ENCODE peak calls at places on chromosomes 3 and 15, in five cellular contexts. X, Q, E, N and I are unnamed samples.
A peak's percentile ranks its signal among the peaks of the same experiment; 100 is the strongest.

GRCh38 chr3:8873740-8874139 is 89.5 kb downstream of the RAD18 start:
- DNase-seq in X (no peak), Q (no peak), E (no peak), N (no peak), I (no peak)

GRCh38 chr3:128846501-128846900 is 32.9 kb upstream of the ACAD9 start:
- DNase-seq in X (no peak), Q (no peak), E (no peak), N (no peak), I (no peak)

GRCh38 chr3:126931806-126932187 is 51.1 kb upstream of the PLXNA1 start:
- DNase-seq in X (no peak), Q (no peak), E (no peak), N (no peak), I (no peak)

GRCh38 chr15:67185621-67186225 is 68.7 kb downstream of the AAGAB start:
- DNase-seq in X (no peak), Q (no peak), E (peak; percentile 49), N (no peak), I (no peak)

GRCh38 chr15:100842756-100843730 is 36.6 kb upstream of the ALDH1A3 start:
- DNase-seq in X (no peak), Q (no peak), E (no peak), N (no peak), I (no peak)

GRCh38 chr3:149613988-149614387 is 43.8 kb downstream of the WWTR1 start:
- DNase-seq in X (no peak), Q (no peak), E (no peak), N (no peak), I (no peak)

GRCh38 chr3:20683912-20684311 is 497.9 kb upstream of the SGO1 start:
- DNase-seq in X (no peak), Q (no peak), E (peak; percentile 91), N (no peak), I (no peak)

GRCh38 chr3:131551761-131552160 is 49.0 kb upstream of the MRPL3 start:
- DNase-seq in X (no peak), Q (no peak), E (no peak), N (no peak), I (no peak)

GRCh38 chr3:25047058-25047457 is 381.0 kb upstream of the RARB start:
- DNase-seq in X (no peak), Q (no peak), E (no peak), N (no peak), I (no peak)

GRCh38 chr3:58175429-58176184 is 35.2 kb downstream of the DNASE1L3 start:
- DNase-seq in X (peak; percentile 20), Q (no peak), E (peak; percentile 46), N (no peak), I (no peak)

GRCh38 chr3:58173029-58173669 is 37.6 kb downstream of the DNASE1L3 start:
- DNase-seq in X (no peak), Q (no peak), E (no peak), N (no peak), I (no peak)

GRCh38 chr3:58176185-58176530 is 34.6 kb downstream of the DNASE1L3 start:
- DNase-seq in X (no peak), Q (no peak), E (no peak), N (no peak), I (no peak)

GRCh38 chr3:58175098-58175428 is 35.7 kb downstream of the DNASE1L3 start:
- DNase-seq in X (no peak), Q (no peak), E (no peak), N (no peak), I (no peak)

GRCh38 chr3:58173670-58174472 is 36.9 kb downstream of the DNASE1L3 start:
- DNase-seq in X (peak; percentile 68), Q (no peak), E (no peak), N (no peak), I (no peak)
- TF ChIP-seq CTCF in X (peak; percentile 23), Q (peak; percentile 36), E (no peak), N (peak; percentile 46), I (no peak)

GRCh38 chr15:83470895-83471294 is 23.8 kb downstream of the SH3GL3 start:
- DNase-seq in X (no peak), Q (no peak), E (no peak), N (no peak), I (no peak)
- H3K27ac ChIP-seq in X (no peak overlapping the region), Q (no peak overlapping the region), E (no peak overlapping the region), N (no peak overlapping the region), I (no peak overlapping the region)

GRCh38 chr3:189324538-189325138 is 152.9 kb downstream of the TPRG1 start:
- DNase-seq in X (no peak), Q (peak; percentile 13), E (peak; percentile 94), N (peak; percentile 62), I (no peak)

GRCh38 chr3:189322339-189322738 is 150.6 kb downstream of the TPRG1 start:
- DNase-seq in X (no peak), Q (no peak), E (no peak), N (no peak), I (no peak)

GRCh38 chr3:189317911-189318310 is 146.1 kb downstream of the TPRG1 start:
- DNase-seq in X (no peak), Q (no peak), E (no peak), N (no peak), I (no peak)

GRCh38 chr3:189316296-189317019 is 144.7 kb downstream of the TPRG1 start:
- DNase-seq in X (peak; percentile 60), Q (no peak), E (no peak), N (no peak), I (no peak)

DNA sequence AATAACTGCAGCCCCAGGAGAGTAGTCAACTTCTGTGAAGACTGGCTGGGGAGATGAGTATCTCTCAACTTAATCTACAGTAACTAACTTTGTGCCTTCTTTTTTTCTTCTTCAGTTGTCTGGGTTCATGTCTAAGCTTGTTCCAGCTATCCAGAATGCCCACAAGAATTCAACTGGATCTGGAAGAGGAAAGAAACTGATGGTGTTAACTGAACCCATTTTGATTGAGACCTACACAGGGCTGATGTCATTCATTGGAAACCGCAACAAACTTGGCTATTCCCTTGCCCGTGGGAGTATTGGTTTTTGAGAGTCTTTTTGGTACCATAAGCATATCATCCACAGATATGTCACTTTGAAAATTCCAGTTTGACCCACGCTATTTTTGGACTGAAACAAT is 148.7 kb downstream of the TPRG1 start:
- DNase-seq in X (no peak), Q (no peak), E (no peak), N (no peak), I (no peak)
- H3K4me1 ChIP-seq in X (peaks cover 41% of the 10 kb centered on the region), Q (peaks cover 34% of the 10 kb centered on the region), E (peaks cover 17% of the 10 kb centered on the region), N (peaks cover 35% of the 10 kb centered on the region), I (peaks cover 12% of the 10 kb centered on the region)

DNA sequence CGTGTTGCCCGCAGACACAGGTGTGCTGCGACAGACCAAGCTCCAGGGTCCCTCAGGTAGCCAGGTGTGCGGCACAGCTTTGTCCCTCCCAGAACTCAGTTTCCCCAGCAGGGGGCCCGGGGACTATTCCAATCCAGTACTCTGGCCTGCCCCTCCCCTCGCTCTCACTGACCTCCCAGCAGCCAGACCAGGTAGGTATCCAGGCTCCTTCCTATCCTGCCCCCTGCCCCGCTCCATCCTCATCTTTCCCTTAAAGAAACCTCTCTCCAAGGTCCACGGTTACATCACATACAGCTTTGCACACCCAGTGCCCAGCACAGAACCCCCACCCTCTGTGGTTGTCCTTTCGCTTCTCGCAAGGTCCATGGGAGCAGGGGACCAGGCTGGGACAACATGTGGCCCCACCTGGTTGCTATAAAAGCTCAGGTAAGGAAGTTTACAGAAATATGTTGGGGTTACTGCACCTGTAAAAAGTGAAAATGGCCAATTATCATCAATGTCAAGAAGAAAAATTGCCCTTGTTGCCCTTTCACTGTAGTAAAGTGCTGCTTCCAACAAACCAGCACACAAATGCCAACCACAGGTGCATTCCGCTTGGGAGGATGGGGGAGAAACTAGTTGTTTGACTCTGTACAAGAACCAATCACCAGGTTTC is 7.3 kb upstream of the CYP11A1 start:
- DNase-seq in X (no peak), Q (no peak), E (no peak), N (no peak), I (no peak)
- TF ChIP-seq CTCF in X (no peak), Q (no peak), E (no peak), N (no peak), I (no peak)

DNA sequence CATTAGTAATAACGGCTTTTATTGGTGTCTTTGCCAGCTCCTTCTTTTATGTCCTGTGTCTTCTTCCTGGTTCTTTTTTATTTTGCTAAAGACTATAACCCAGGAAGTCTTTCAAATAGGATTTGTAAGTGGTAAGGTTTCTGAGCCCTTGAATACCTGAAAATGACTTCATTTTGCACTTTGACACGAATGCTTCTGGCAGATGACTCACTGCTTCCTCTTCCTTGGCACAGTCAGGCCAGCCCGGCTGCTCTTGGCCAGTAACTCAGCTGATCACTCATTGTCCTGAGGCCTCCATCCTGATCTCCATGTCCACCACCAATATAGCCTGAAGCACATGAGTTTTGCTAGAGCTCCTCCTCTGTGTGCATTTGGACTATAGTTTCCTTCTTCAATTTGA is 48.7 kb upstream of the NR2E3 start:
- DNase-seq in X (no peak), Q (no peak), E (peak; percentile 80), N (peak; percentile 62), I (no peak)
- H3K27ac ChIP-seq in X (no peak overlapping the region), Q (peak overlapping the region; percentile 23), E (peak overlapping the region; percentile 35), N (peak overlapping the region; percentile 40), I (no peak overlapping the region)

GRCh38 chr3:141439589-141439988 is 47.2 kb upstream of the RASA2 start:
- DNase-seq in X (no peak), Q (no peak), E (peak; percentile 34), N (no peak), I (no peak)
- H3K4me1 ChIP-seq in X (peaks cover 34% of the 10 kb centered on the region), Q (peaks cover 49% of the 10 kb centered on the region), E (peaks cover 27% of the 10 kb centered on the region), N (peaks cover 32% of the 10 kb centered on the region), I (peaks cover 42% of the 10 kb centered on the region)

GRCh38 chr3:47794585-47794984 is 8.4 kb upstream of the DHX30 start:
- DNase-seq in X (no peak), Q (no peak), E (no peak), N (no peak), I (no peak)

GRCh38 chr3:47802734-47803477 is at the start of gene DHX30:
- DNase-seq in X (peak; percentile 92), Q (no peak), E (peak; percentile 79), N (peak; percentile 55), I (peak; percentile 61)

GRCh38 chr3:47804571-47804970 is 1.6 kb downstream of the DHX30 start:
- DNase-seq in X (no peak), Q (no peak), E (no peak), N (no peak), I (no peak)

GRCh38 chr3:47803478-47804025 is 614 bp downstream of the DHX30 start:
- DNase-seq in X (no peak), Q (no peak), E (no peak), N (no peak), I (no peak)

DNA sequence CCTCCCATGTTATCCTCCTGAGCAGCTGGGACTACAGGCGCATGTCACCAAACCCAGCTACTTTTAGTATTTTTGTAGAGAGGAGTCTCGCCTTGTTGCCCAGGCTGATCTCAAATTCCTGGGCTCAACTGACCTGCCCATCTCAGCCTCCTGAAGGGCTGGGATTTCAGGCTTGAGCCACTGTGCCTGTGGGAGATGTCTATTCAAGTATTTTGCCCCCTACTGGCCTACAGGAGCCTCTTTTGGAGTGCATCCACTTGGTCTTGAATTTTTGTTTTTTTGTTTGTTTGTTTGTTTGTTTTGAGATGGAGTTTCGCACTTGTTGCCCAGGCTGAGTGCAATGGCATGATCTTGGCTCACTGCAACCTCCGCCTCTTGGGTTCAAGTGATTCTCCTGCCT is 3.2 kb upstream of the DHX30 start:
- DNase-seq in X (no peak), Q (no peak), E (no peak), N (no peak), I (no peak)
- TF ChIP-seq CTCF in X (peak; percentile 15), Q (no peak), E (peak; percentile 7), N (no peak), I (no peak)